ENCODE peak calls at places on chromosomes 16 and 17, in four cellular contexts. One of them, this sample, is unnamed. For H3K4me1, the result is how much of the 10 kb centered on the place peaks cover.

GRCh38 chr17:78976907-78977680 is 2.6 kb downstream of the LGALS3BP start:
- ATAC-seq in IMR-90: no peak
- ATAC-seq in upper lobe of left lung: no peak
- ATAC-seq in K562: no peak
- ATAC-seq in this sample: no peak

GRCh38 chr17:61621317-61621716 is 30.3 kb upstream of the NACA2 start:
- ATAC-seq in K562: no peak
- ATAC-seq in upper lobe of left lung: no peak
- ATAC-seq in IMR-90: no peak
- ATAC-seq in this sample: no peak

GRCh38 chr16:28923231-28923587 is 1.8 kb downstream of the RABEP2 start:
- ATAC-seq in K562: no peak
- ATAC-seq in IMR-90: no peak
- ATAC-seq in upper lobe of left lung: no peak
- ATAC-seq in this sample: no peak

GRCh38 chr16:89498839-89499238 is 8.5 kb upstream of the ANKRD11 start:
- ATAC-seq in IMR-90: no peak
- ATAC-seq in K562: no peak
- ATAC-seq in upper lobe of left lung: no peak
- ATAC-seq in this sample: peak

GRCh38 chr17:34067009-34067408 is 188.1 kb upstream of the CCL2 start:
- ATAC-seq in K562: no peak
- ATAC-seq in upper lobe of left lung: peak
- ATAC-seq in IMR-90: no peak
- ATAC-seq in this sample: no peak

GRCh38 chr17:82121660-82122629 is 23.9 kb upstream of the FASN start:
- ATAC-seq in upper lobe of left lung: no peak
- ATAC-seq in K562: peak
- ATAC-seq in IMR-90: no peak
- ATAC-seq in this sample: no peak

GRCh38 chr17:32828822-32829221 is 48.1 kb downstream of the MYO1D start:
- ATAC-seq in K562: peak
- ATAC-seq in upper lobe of left lung: no peak
- ATAC-seq in IMR-90: no peak
- ATAC-seq in this sample: no peak

GRCh38 chr16:51763072-51763658 is 612.1 kb upstream of the SALL1 start:
- ATAC-seq in IMR-90: peak
- ATAC-seq in upper lobe of left lung: peak
- ATAC-seq in K562: no peak
- ATAC-seq in this sample: no peak

GRCh38 chr17:56165017-56165720 is 11.9 kb downstream of the ANKFN1 start:
- ATAC-seq in K562: no peak
- ATAC-seq in upper lobe of left lung: no peak
- ATAC-seq in IMR-90: peak
- ATAC-seq in this sample: no peak

GRCh38 chr17:32953062-32953461 is 25.1 kb downstream of the TMEM98 start:
- ATAC-seq in K562: no peak
- ATAC-seq in IMR-90: no peak
- ATAC-seq in upper lobe of left lung: no peak
- ATAC-seq in this sample: no peak

GRCh38 chr17:1714488-1714979 is 4.4 kb upstream of the TLCD2 start:
- ATAC-seq in IMR-90: peak
- ATAC-seq in upper lobe of left lung: peak
- ATAC-seq in K562: peak
- ATAC-seq in this sample: peak

GRCh38 chr16:78577597-78577996 is 478.1 kb downstream of the WWOX start:
- ATAC-seq in IMR-90: no peak
- ATAC-seq in upper lobe of left lung: no peak
- ATAC-seq in K562: no peak
- ATAC-seq in this sample: no peak

GRCh38 chr17:1803280-1803679 is 26.4 kb downstream of the SMYD4 start:
- ATAC-seq in IMR-90: no peak
- ATAC-seq in upper lobe of left lung: no peak
- ATAC-seq in K562: no peak
- ATAC-seq in this sample: no peak

GRCh38 chr17:49859991-49860953 is 12.4 kb upstream of the TAC4 start:
- ATAC-seq in upper lobe of left lung: peak
- ATAC-seq in K562: peak
- ATAC-seq in IMR-90: peak
- ATAC-seq in this sample: peak

GRCh38 chr17:78988152-78988551 is 8.4 kb upstream of the LGALS3BP start:
- ATAC-seq in IMR-90: no peak
- ATAC-seq in upper lobe of left lung: no peak
- ATAC-seq in K562: no peak
- ATAC-seq in this sample: no peak

GRCh38 chr16:11005611-11005975 is 61.2 kb downstream of the CLEC16A start:
- ATAC-seq in IMR-90: peak
- ATAC-seq in K562: no peak
- ATAC-seq in upper lobe of left lung: no peak
- ATAC-seq in this sample: peak

GRCh38 chr17:72255481-72255880 is 134.7 kb downstream of the SOX9 start:
- ATAC-seq in upper lobe of left lung: no peak
- ATAC-seq in K562: no peak
- ATAC-seq in IMR-90: no peak
- ATAC-seq in this sample: no peak

GRCh38 chr17:71759422-71760060 is 361.3 kb upstream of the SOX9 start:
- ATAC-seq in upper lobe of left lung: no peak
- ATAC-seq in IMR-90: no peak
- ATAC-seq in K562: no peak
- ATAC-seq in this sample: no peak

GRCh38 chr17:17146791-17147406 is 59.2 kb downstream of the PLD6 start:
- ATAC-seq in upper lobe of left lung: no peak
- ATAC-seq in K562: peak
- ATAC-seq in IMR-90: no peak
- ATAC-seq in this sample: no peak

GRCh38 chr17:6927290-6927844 is 68.5 kb upstream of the ALOX12 start:
- ATAC-seq in K562: no peak
- ATAC-seq in IMR-90: peak
- ATAC-seq in upper lobe of left lung: no peak
- ATAC-seq in this sample: no peak

GRCh38 chr17:61474235-61474927 is 22.2 kb downstream of the TBX4 start:
- ATAC-seq in upper lobe of left lung: no peak
- ATAC-seq in K562: no peak
- ATAC-seq in IMR-90: no peak
- ATAC-seq in this sample: no peak

GRCh38 chr17:44767493-44767892 is 8.7 kb downstream of the ADAM11 start:
- ATAC-seq in upper lobe of left lung: no peak
- ATAC-seq in IMR-90: no peak
- ATAC-seq in K562: peak
- ATAC-seq in this sample: no peak

GRCh38 chr17:40303009-40303657 is 5.8 kb upstream of the RARA start:
- ATAC-seq in IMR-90: peak
- ATAC-seq in upper lobe of left lung: peak
- ATAC-seq in K562: peak
- ATAC-seq in this sample: peak

GRCh38 chr16:54454616-54455015 is 168.0 kb upstream of the IRX3 start:
- ATAC-seq in IMR-90: no peak
- ATAC-seq in K562: no peak
- ATAC-seq in upper lobe of left lung: no peak
- ATAC-seq in this sample: no peak

GRCh38 chr17:40442392-40443195 is 656 bp upstream of the IGFBP4 start:
- ATAC-seq in K562: peak
- ATAC-seq in upper lobe of left lung: peak
- ATAC-seq in IMR-90: peak
- ATAC-seq in this sample: peak

GRCh38 chr16:50196736-50197135 is 43.6 kb downstream of the TENT4B start:
- ATAC-seq in upper lobe of left lung: no peak
- ATAC-seq in K562: no peak
- ATAC-seq in IMR-90: peak
- ATAC-seq in this sample: no peak

GRCh38 chr16:29806096-29806579 is at the start of gene MAZ:
- ATAC-seq in K562: no peak
- ATAC-seq in upper lobe of left lung: no peak
- ATAC-seq in IMR-90: peak
- ATAC-seq in this sample: peak

GRCh38 chr17:48954300-48954755 is 9.7 kb upstream of the SNF8 start:
- ATAC-seq in IMR-90: peak
- ATAC-seq in K562: peak
- ATAC-seq in upper lobe of left lung: no peak
- ATAC-seq in this sample: no peak

GRCh38 chr16:13997933-13998332 is 73.2 kb upstream of the MRTFB start:
- ATAC-seq in upper lobe of left lung: no peak
- ATAC-seq in IMR-90: no peak
- ATAC-seq in K562: no peak
- ATAC-seq in this sample: no peak

GRCh38 chr16:401468-402348 is at the start of gene DECR2:
- ATAC-seq in K562: peak
- ATAC-seq in upper lobe of left lung: peak
- ATAC-seq in IMR-90: peak
- ATAC-seq in this sample: peak

GRCh38 chr17:67759355-67760171 is 41.8 kb downstream of the NOL11 start:
- ATAC-seq in K562: peak
- ATAC-seq in upper lobe of left lung: peak
- ATAC-seq in IMR-90: peak
- ATAC-seq in this sample: peak

GRCh38 chr17:22569459-22570143 is 877.3 kb downstream of the KCNJ18 start:
- ATAC-seq in upper lobe of left lung: no peak
- ATAC-seq in IMR-90: no peak
- ATAC-seq in K562: no peak
- ATAC-seq in this sample: no peak

DNA sequence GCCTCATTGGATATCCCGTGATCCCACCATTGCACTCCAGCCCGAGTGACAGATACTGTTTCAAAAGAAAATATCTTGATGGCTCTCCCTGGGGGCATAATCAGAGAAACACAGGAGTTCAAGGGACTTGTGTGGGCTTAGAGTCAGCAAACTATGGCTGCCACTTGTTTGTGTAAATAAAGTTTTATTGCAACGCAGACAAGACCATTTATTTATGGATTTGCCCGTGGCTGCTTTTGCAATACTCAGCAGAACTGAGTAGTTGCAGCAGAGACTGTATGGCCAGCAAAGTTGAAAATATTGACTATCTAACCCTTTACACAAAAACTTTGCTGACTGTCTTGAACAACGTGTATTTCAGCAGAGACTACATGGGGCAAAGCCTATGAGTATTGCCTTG is 75.5 kb upstream of the GPRC5B start:
- ATAC-seq in upper lobe of left lung: no peak
- ATAC-seq in K562: no peak
- ATAC-seq in IMR-90: no peak
- ATAC-seq in this sample: no peak
- H3K27ac ChIP-seq in upper lobe of left lung: no peak
- H3K27ac ChIP-seq in K562: no peak
- H3K27ac ChIP-seq in IMR-90: no peak
- H3K27ac ChIP-seq in this sample: no peak

GRCh38 chr17:20153231-20153630 is 144.1 kb downstream of the SPECC1 start:
- ATAC-seq in K562: no peak
- ATAC-seq in IMR-90: no peak
- ATAC-seq in upper lobe of left lung: no peak
- ATAC-seq in this sample: no peak

GRCh38 chr17:20156196-20157077 is 147.3 kb downstream of the SPECC1 start:
- ATAC-seq in upper lobe of left lung: peak
- ATAC-seq in K562: peak
- ATAC-seq in IMR-90: peak
- ATAC-seq in this sample: peak

GRCh38 chr17:20154601-20155000 is 145.4 kb downstream of the SPECC1 start:
- ATAC-seq in upper lobe of left lung: no peak
- ATAC-seq in IMR-90: no peak
- ATAC-seq in K562: no peak
- ATAC-seq in this sample: no peak

GRCh38 chr17:20155258-20156195 is 146.4 kb downstream of the SPECC1 start:
- ATAC-seq in IMR-90: peak
- ATAC-seq in upper lobe of left lung: peak
- ATAC-seq in K562: peak
- ATAC-seq in this sample: peak

GRCh38 chr17:20151174-20151573 is 142.0 kb downstream of the SPECC1 start:
- ATAC-seq in IMR-90: no peak
- ATAC-seq in upper lobe of left lung: no peak
- ATAC-seq in K562: no peak
- ATAC-seq in this sample: no peak
- H3K4me1 ChIP-seq in IMR-90: under half
- H3K4me1 ChIP-seq in upper lobe of left lung: under half
- H3K4me1 ChIP-seq in K562: under half
- H3K4me1 ChIP-seq in this sample: under half

DNA sequence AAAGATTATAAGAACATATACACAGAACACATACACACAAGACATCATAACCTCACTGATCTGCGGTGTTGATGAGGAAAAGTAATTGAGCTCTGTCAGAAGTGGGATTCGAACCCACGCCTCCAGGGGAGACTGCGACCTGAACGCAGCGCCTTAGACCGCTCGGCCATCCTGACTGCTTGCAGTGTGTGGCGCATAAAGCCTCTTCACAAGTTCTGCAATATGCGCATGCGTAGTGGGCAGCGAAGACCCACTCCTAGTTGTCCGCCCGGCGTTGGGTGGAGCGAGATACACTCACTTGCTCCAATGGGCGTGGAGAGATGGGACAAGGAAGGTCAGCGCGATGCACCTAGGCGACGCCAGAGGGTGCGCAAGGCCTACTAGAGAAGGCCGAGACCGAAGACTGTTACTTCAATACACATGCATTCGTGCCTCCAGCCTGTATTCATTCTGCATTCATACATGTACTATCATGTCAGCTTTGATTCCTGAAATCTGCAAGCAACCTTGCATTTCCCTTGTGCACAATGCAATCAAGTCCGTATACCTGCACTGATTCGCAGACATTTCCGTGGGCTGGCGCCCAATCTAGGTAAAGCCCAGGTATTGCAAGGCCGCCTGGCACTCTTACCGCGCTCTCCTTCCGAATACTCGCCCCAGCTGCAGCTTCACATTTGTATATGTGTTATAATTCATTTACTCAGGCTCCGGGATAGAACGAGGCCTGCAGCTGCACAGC is 16.1 kb upstream of the PLLP start:
- ATAC-seq in IMR-90: peak
- ATAC-seq in K562: peak
- ATAC-seq in upper lobe of left lung: peak
- ATAC-seq in this sample: peak
- TF ChIP-seq POLR2A in IMR-90: peak
- TF ChIP-seq POLR2A in K562: no peak
- TF ChIP-seq POLR2A in upper lobe of left lung: no peak
- TF ChIP-seq POLR2A in this sample: no peak

DNA sequence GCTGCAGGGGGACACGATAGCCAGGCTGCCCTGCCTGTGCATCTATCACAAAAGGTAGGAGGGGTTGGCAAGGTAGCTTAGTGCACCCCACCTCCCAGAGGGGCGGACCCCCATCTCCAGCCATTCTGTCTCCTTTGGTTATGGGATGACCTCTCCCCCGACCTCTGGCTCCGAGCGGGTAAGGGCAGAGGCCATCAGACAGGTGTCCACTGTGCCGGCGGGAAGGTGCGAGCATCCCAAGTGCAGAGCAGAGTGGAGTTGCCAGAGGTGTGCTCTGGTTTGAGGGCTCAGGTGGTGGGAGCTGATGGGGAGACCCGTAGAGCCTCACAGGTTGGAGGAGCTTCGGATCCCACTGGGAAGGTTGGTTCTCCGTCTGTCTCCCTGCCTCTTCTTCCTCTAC is 11.7 kb downstream of the LDHD start:
- ATAC-seq in upper lobe of left lung: no peak
- ATAC-seq in IMR-90: no peak
- ATAC-seq in K562: no peak
- ATAC-seq in this sample: no peak
- H3K27ac ChIP-seq in upper lobe of left lung: peak
- H3K27ac ChIP-seq in IMR-90: peak
- H3K27ac ChIP-seq in K562: no peak
- H3K27ac ChIP-seq in this sample: peak

GRCh38 chr17:3893720-3894116 is 865 bp upstream of the CAMKK1 start:
- ATAC-seq in upper lobe of left lung: no peak
- ATAC-seq in K562: no peak
- ATAC-seq in IMR-90: no peak
- ATAC-seq in this sample: no peak
- H3K4me1 ChIP-seq in upper lobe of left lung: half or more
- H3K4me1 ChIP-seq in K562: half or more
- H3K4me1 ChIP-seq in IMR-90: under half
- H3K4me1 ChIP-seq in this sample: under half

GRCh38 chr16:68264128-68265077 is at the start of gene SLC7A6:
- ATAC-seq in K562: peak
- ATAC-seq in upper lobe of left lung: peak
- ATAC-seq in IMR-90: peak
- ATAC-seq in this sample: peak
- TF ChIP-seq POLR2A in K562: peak
- TF ChIP-seq POLR2A in upper lobe of left lung: peak
- TF ChIP-seq POLR2A in IMR-90: peak
- TF ChIP-seq POLR2A in this sample: peak

This sample was measured in gastroesophageal sphincter.